ENCODE peak calls at places on chromosome 18, in six cellular contexts. P, S, A, V, G and J are unnamed samples.

GRCh38 chr18:33010149-33010548 is 237.3 kb upstream of the KLHL14 start:
- DNase-seq in P (no peak), S (peak; percentile 69), A (no peak), V (no peak), G (no peak), J (no peak)

GRCh38 chr18:55555628-55556027 is 32.4 kb downstream of the TCF4 start:
- DNase-seq in P (no peak), S (no peak), A (no peak), V (no peak), G (no peak), J (no peak)

GRCh38 chr18:56575819-56576663 is 62.4 kb downstream of the TXNL1 start:
- DNase-seq in P (peak; percentile 51), S (peak; percentile 47), A (no peak), V (no peak), G (peak; percentile 36), J (no peak)

GRCh38 chr18:2570772-2571199 is 519 bp downstream of the METTL4 start:
- DNase-seq in P (peak; percentile 75), S (peak; percentile 76), A (peak; percentile 80), V (peak; percentile 72), G (peak; percentile 54), J (peak; percentile 89)

GRCh38 chr18:57435851-57436192 is 648 bp downstream of the ONECUT2 start:
- DNase-seq in P (no peak), S (no peak), A (no peak), V (no peak), G (no peak), J (no peak)

GRCh38 chr18:72652990-72653593 is 109.0 kb upstream of the CBLN2 start:
- DNase-seq in P (peak; percentile 71), S (peak; percentile 10), A (no peak), V (no peak), G (peak; percentile 22), J (no peak)

GRCh38 chr18:25786778-25787177 is 303.6 kb downstream of the SS18 start:
- DNase-seq in P (no peak), S (peak; percentile 92), A (no peak), V (no peak), G (no peak), J (no peak)

GRCh38 chr18:50158866-50159653 is 35.9 kb downstream of the MYO5B start:
- DNase-seq in P (no peak), S (no peak), A (no peak), V (no peak), G (no peak), J (no peak)

GRCh38 chr18:25464211-25464610 is 112.2 kb upstream of the ZNF521 start:
- DNase-seq in P (no peak), S (peak; percentile 66), A (no peak), V (no peak), G (no peak), J (no peak)

GRCh38 chr18:50898908-50899307 is 20.0 kb downstream of the ME2 start:
- DNase-seq in P (no peak), S (no peak), A (no peak), V (no peak), G (no peak), J (no peak)

GRCh38 chr18:55856191-55856590 is 268.2 kb upstream of the TCF4 start:
- DNase-seq in P (no peak), S (peak; percentile 97), A (no peak), V (no peak), G (no peak), J (no peak)

GRCh38 chr18:66168834-66169233 is 418.0 kb downstream of the CDH7 start:
- DNase-seq in P (no peak), S (no peak), A (no peak), V (no peak), G (no peak), J (no peak)

GRCh38 chr18:79569720-79570119 is 109.9 kb upstream of the CTDP1 start:
- DNase-seq in P (no peak), S (no peak), A (no peak), V (peak; percentile 9), G (no peak), J (peak; percentile 65)

GRCh38 chr18:41967680-41968079 is 12.6 kb downstream of the PIK3C3 start:
- DNase-seq in P (no peak), S (no peak), A (no peak), V (no peak), G (no peak), J (no peak)

GRCh38 chr18:13261658-13262357 is 43.2 kb downstream of the LDLRAD4 start:
- DNase-seq in P (no peak), S (no peak), A (no peak), V (no peak), G (no peak), J (peak; percentile 74)

GRCh38 chr18:26461405-26461804 is 86.9 kb downstream of the KCTD1 start:
- DNase-seq in P (no peak), S (no peak), A (no peak), V (no peak), G (no peak), J (peak; percentile 46)

GRCh38 chr18:36322408-36322728 is 24.9 kb downstream of the FHOD3 start:
- DNase-seq in P (no peak), S (no peak), A (peak; percentile 53), V (no peak), G (no peak), J (no peak)

GRCh38 chr18:7116001-7116831 is 1.4 kb downstream of the LAMA1 start:
- DNase-seq in P (no peak), S (peak; percentile 41), A (no peak), V (no peak), G (no peak), J (peak; percentile 56)

GRCh38 chr18:79577451-79578395 is 101.9 kb upstream of the CTDP1 start:
- DNase-seq in P (no peak), S (peak; percentile 61), A (no peak), V (peak; percentile 75), G (peak; percentile 90), J (no peak)

GRCh38 chr18:43800584-43800983 is 523.3 kb upstream of the SYT4 start:
- DNase-seq in P (no peak), S (no peak), A (no peak), V (no peak), G (no peak), J (no peak)

GRCh38 chr18:29377346-29377745 is 1200.4 kb upstream of the CDH2 start:
- DNase-seq in P (no peak), S (peak; percentile 11), A (no peak), V (no peak), G (no peak), J (no peak)

GRCh38 chr18:73826098-73826497 is 321.5 kb downstream of the FBXO15 start:
- DNase-seq in P (no peak), S (no peak), A (no peak), V (no peak), G (no peak), J (no peak)

GRCh38 chr18:79203017-79203605 is 133.9 kb downstream of the ATP9B start:
- DNase-seq in P (no peak), S (peak; percentile 63), A (no peak), V (no peak), G (no peak), J (no peak)

GRCh38 chr18:22229456-22230124 is 60.2 kb downstream of the GATA6 start:
- DNase-seq in P (no peak), S (no peak), A (no peak), V (no peak), G (no peak), J (no peak)

DNA sequence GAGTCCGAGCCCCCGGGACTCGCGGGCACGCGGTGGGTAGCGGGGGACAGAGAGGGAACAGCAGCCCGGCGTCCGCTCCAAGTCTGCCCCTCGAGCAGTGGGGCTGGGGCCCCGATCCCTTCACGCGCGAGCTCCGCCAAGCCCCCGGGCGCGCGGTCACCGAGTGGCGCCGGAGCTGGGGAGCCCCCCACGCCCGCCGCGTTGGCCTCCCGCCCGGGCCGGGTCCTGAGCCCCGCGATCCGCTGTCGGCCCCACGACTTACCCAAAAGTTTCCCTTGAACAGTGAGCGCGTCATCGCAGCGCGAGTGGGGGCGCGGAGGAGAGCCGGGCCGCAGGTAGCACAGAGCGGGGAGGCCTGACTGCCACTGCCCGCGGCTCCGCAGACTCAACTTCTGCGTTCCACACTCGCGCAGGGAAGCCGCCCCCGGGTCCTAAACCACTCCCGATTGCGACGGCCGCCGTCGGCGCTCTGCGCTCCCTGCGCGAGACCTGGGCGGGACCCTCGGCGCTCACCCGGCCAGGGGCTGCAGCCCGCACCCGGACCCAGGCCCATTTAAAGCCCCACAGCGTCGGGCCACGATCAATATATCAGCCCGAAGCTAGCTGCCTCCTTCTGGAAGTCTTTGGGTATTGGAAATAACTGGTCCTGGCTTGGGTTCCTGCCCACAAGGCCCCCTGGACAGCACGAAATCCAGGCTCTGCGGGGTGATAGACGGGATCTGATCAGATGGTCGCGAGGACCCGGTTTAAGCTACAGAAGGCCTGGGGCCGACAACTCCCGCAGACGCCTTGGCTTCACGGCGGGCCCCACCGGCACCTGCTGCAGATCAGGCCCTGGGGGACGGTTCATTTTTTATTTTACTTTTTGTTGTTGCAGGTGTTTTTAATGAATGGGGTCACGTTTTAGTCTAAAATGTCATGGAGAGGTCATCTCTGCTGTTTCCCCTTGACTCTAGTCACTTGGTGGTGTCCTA is at the start of gene PSTPIP2:
- DNase-seq in P (peak; percentile 54), S (peak; percentile 68), A (no peak), V (peak; percentile 59), G (no peak), J (peak; percentile 85)
- TF ChIP-seq CTCF in P (no peak), S (peak; percentile 3), A (no peak), V (no peak), G (no peak), J (peak; percentile 29)

GRCh38 chr18:48028081-48028480 is 97.6 kb upstream of the SMAD2 start:
- DNase-seq in P (no peak), S (no peak), A (no peak), V (no peak), G (no peak), J (no peak)
- TF ChIP-seq CTCF in P (no peak), S (no peak), A (no peak), V (no peak), G (no peak), J (no peak)

GRCh38 chr18:3995476-3996102 is 459.5 kb downstream of the DLGAP1 start:
- DNase-seq in P (peak; percentile 84), S (peak; percentile 62), A (no peak), V (peak; percentile 46), G (peak; percentile 45), J (no peak)
- TF ChIP-seq CTCF in P (peak; percentile 78), S (peak; percentile 95), A (peak; percentile 79), V (peak; percentile 73), G (peak; percentile 87), J (peak; percentile 90)

DNA sequence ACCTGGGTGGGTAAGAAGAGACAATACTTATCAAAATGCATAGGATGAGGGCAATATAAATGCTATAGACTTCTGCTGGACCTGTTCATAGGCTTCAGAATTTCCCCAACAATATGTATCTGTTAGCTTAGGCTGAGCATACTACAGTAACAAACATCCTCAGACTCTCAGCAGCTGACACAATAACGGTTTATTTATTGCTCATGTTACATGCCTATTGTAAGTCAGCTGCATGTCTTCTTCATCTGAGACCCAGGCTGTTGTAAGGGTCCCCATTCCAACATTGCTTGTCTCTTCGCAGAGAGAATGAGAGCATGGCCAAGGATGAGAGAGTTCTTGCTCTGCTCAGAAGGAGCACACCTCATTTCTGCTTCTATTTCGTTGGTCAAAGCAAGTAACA is 150.7 kb downstream of the TMEM200C start:
- DNase-seq in P (no peak), S (no peak), A (no peak), V (no peak), G (no peak), J (no peak)
- TF ChIP-seq CTCF in P (no peak), S (no peak), A (no peak), V (no peak), G (no peak), J (no peak)

DNA sequence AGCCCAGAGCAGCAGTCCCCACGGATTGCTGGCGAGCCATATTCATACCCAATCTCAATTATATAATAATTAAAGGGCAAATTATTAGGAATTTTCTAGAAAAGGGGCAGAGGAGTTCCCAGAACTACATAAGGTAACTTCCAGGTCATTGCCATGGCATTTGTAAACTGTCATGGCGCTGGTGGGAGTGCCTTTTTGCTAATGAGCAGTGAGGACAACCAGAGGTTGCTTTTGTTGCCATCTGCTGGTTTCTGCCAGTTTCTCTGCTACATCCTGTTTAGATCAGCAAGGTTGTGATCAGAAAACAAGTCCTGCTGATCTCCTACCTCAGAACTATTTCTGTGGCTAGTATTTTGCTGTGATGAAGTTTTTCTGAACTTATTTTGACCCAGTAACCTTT is 159.8 kb upstream of the PIEZO2 start:
- DNase-seq in P (peak; percentile 72), S (no peak), A (no peak), V (no peak), G (no peak), J (no peak)
- TF ChIP-seq CTCF in P (peak; percentile 41), S (no peak), A (no peak), V (no peak), G (no peak), J (peak; percentile 46)